ENCODE peak calls at places on chromosome 1, in seven cellular contexts. B is prostate gland, N is uterus, D is A549, F is GM12891, R is spleen, W is heart left ventricle. K is an unnamed sample.
A peak's percentile ranks its signal among the peaks of the same experiment; 100 is the strongest.

GRCh38 chr1:101310484-101310883 is 73.7 kb downstream of the S1PR1 start:
- DNase-seq in B (no peak), N (no peak), D (no peak), F (no peak), R (no peak), W (no peak), K (no peak)

GRCh38 chr1:41417746-41418145 is 56.5 kb downstream of the FOXO6 start:
- DNase-seq in B (no peak), N (no peak), D (no peak), F (no peak), R (no peak), W (peak; percentile 16), K (no peak)

GRCh38 chr1:111882986-111883560 is 106.4 kb downstream of the KCND3 start:
- DNase-seq in B (no peak), N (no peak), D (no peak), F (no peak), R (no peak), W (no peak), K (no peak)

GRCh38 chr1:98277111-98277510 is 356.3 kb upstream of the DPYD start:
- DNase-seq in B (no peak), N (no peak), D (peak; percentile 49), F (no peak), R (no peak), W (no peak), K (no peak)

GRCh38 chr1:99176753-99177152 is 87.5 kb upstream of the PLPPR4 start:
- DNase-seq in B (no peak), N (no peak), D (no peak), F (no peak), R (no peak), W (no peak), K (no peak)

GRCh38 chr1:218479436-218480115 is 134.4 kb downstream of the TGFB2 start:
- DNase-seq in B (no peak), N (no peak), D (peak; percentile 67), F (no peak), R (no peak), W (no peak), K (no peak)

GRCh38 chr1:221667504-221667903 is 74.4 kb downstream of the DUSP10 start:
- DNase-seq in B (no peak), N (no peak), D (peak; percentile 24), F (no peak), R (no peak), W (no peak), K (peak; percentile 3)

GRCh38 chr1:228405200-228405978 is 1.2 kb downstream of the TRIM11 start:
- DNase-seq in B (no peak), N (no peak), D (no peak), F (no peak), R (peak; percentile 67), W (no peak), K (no peak)

DNA sequence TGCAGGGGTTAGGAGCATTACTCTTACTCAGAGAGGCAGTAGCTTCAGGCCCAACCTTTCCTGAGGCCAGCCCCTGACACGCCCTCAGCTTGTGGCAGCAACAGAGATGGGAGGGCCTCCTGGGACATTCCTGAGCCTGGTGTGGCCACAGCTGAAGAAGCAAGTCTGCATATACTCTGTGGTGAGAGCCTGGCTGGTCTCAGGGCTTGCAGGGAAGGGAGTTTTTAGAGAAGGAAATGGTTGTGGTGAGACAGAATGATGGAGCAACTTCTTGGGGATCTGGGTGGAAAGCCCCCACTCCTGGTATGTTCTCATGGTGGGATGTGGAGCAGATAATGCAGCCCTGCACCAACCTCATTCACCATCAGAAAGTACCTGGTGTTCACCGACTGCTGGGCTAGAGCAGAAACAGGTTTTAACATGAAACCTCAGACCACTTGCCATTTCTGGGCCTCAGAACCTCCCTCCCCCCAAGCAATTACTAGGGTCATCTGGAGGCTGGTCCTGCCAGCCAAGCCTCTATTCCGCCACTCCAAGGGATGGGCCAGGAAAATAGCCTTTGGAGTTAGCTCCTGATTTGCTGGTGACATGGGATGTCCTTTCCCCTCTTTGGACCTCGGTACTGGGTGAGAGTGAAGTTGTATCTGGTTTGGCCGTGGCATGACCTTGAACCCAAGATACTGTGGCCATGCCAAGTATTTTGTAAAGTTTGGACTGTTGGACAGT is 28.0 kb upstream of the RNF19B start:
- DNase-seq in B (peak; percentile 76), N (peak; percentile 37), D (peak; percentile 89), F (peak; percentile 47), R (peak; percentile 92), W (peak; percentile 86), K (peak; percentile 71)
- TF ChIP-seq POLR2A in B (no peak), N (no peak), D (no peak), F (no peak), R (no peak), W (no peak), K (no peak)

DNA sequence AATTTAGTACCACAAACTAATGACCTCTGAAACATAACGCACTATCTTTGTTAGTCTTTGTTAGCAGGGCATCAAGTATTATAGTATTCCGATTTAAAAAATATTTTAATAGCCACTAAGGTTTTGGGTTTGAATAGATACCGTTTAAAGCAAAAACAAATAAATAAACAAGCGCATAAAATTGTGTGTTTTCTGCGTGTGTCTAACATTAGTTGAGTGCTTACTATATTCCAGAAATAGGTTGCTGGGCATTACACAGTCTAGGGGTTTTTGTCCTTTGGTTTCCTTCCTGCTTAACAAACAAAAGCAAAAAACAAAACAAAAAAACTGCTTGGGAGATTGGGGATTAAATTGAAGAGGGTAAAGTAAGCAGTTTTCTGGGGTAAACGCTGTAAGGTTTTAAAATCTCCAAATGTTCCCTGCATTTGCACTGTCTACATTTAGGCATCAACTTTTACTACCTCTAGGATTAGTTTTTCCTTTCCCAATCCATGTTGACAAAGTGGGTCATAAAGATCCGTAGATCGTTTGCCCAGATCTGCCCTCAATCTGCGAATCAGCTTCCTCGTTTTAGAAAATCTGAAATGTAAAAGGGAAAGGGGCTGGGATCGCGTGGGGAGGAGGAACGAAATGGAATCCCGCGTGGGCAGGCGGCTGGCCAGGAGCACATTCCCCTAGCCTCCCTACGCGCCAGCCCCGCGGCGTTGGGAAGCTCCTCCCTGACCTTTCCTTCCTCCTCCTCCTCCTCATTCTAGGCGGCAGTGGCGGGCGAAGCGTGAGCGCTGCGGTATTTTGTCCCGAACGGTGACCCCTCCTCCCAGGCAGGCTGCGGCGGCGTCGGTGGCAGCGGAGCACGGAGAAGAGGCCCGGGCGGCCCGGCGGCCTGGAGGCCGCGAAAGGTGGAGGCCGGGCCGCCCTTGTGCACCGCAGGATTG is at the start of gene KCTD3:
- DNase-seq in B (peak; percentile 60), N (peak; percentile 79), D (peak; percentile 81), F (no peak), R (peak; percentile 89), W (peak; percentile 89), K (no peak)
- TF ChIP-seq POLR2A in B (peak; percentile 21), N (peak; percentile 15), D (peak; percentile 77), F (no peak), R (no peak), W (no peak), K (peak; percentile 48)

GRCh38 chr1:42454409-42454808 is 1.4 kb downstream of the ZMYND12 start:
- DNase-seq in B (no peak), N (no peak), D (no peak), F (no peak), R (no peak), W (no peak), K (no peak)

GRCh38 chr1:42453386-42453785 is 2.4 kb downstream of the ZMYND12 start:
- DNase-seq in B (no peak), N (no peak), D (no peak), F (no peak), R (no peak), W (no peak), K (no peak)

GRCh38 chr1:42456754-42457089 is 379 bp downstream of the PPCS start:
- DNase-seq in B (peak; percentile 42), N (peak; percentile 37), D (peak; percentile 57), F (peak; percentile 66), R (no peak), W (peak; percentile 48), K (no peak)

DNA sequence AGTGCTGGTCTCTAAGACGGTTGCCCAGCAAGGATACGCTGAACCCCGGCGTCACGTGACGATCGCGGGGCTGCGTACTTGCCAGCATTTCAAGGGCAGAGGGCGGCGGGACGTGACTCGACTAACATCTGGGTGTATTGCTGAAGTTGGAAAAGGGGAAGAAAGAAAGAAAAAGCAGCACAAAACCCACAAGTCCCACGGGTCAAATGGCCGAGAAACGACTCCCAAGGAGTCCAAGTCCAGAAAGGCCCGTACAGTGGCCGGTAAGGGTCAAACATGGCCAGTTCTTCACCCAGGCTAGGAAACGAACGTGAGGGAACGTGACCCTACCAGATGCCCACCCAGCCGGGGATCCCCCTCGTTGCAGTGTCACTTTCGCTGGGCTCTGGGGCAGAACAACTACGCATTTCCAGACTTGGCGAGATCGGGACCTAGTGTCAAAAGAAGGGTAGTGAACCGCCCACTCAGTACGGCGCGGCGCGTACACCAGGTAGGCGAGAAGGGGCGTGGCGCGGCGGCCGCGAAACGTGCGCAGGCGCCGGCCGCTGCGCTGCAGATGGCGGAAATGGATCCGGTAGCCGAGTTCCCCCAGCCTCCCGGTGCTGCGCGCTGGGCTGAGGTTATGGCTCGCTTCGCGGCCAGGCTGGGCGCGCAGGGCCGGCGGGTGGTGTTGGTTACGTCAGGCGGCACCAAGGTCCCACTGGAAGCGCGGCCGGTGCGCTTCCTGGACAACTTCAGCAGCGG is at the start of the genes PPCS and ZMYND12:
- DNase-seq in B (peak; percentile 83), N (peak; percentile 83), D (peak; percentile 89), F (peak; percentile 86), R (peak; percentile 97), W (peak; percentile 88), K (peak; percentile 75)
- TF ChIP-seq POLR2A in B (peak; percentile 60), N (peak; percentile 36), D (peak; percentile 80), F (peak; percentile 94), R (peak; percentile 53), W (no peak), K (peak; percentile 66)

GRCh38 chr1:60965280-60965854 is 117.0 kb upstream of the NFIA start:
- DNase-seq in B (no peak), N (no peak), D (no peak), F (no peak), R (no peak), W (no peak), K (no peak)

GRCh38 chr1:60959701-60960100 is 122.7 kb upstream of the NFIA start:
- DNase-seq in B (no peak), N (no peak), D (no peak), F (no peak), R (no peak), W (no peak), K (no peak)

GRCh38 chr1:60960846-60961542 is 121.4 kb upstream of the NFIA start:
- DNase-seq in B (no peak), N (no peak), D (no peak), F (no peak), R (no peak), W (no peak), K (no peak)

GRCh38 chr1:60958001-60958400 is 124.4 kb upstream of the NFIA start:
- DNase-seq in B (no peak), N (no peak), D (no peak), F (no peak), R (no peak), W (no peak), K (no peak)

DNA sequence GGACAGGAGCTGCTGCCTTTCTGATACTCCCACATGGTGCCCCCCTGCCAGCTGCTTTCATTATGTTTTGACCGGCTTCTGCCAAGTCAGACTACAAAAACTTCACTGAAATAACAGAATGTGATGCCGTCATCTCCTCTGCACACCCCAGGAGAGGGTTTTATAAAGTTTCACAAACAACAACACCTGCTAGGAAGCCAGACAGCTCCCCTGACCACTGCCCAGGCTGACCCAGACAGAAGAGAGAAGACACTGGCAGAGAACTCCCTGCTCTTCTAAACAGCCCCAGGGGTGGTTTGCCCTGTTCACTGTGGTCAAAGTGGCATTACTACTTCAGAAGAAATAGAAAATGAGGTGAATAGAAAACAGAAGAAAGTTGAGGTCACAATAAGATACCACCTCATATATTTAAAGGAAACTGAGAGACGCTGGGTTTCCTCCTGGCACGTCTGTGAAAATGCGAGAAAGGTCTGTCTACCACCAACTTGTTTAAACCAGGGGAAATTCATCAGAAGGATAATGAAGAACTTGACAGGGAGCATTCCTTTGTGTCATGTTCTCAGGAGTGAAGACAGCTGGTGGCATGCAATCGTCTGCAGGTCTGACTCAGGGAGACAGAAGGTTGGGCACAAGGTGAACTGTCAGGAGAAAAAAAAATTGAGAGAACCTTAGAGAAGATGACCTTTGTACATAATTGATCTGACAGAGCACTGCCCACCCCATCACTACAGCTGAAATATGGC is 119.0 kb upstream of the NFIA start:
- DNase-seq in B (no peak), N (no peak), D (no peak), F (no peak), R (no peak), W (no peak), K (no peak)
- TF ChIP-seq POLR2A in B (no peak), N (no peak), D (no peak), F (no peak), R (no peak), W (no peak), K (no peak)